ENCODE peak calls at places on chromosome 4, in five cellular contexts. U is H9, C is neuronal stem cell, O is mesenchymal stem cell, Y is trophoblast cell. I is an unnamed sample.
A peak's percentile ranks its signal among the peaks of the same experiment; 100 is the strongest.

GRCh38 chr4:31058656-31059055 is 338.5 kb downstream of the PCDH7 start:
- DNase-seq in U (no peak), O (no peak), Y (no peak), C (no peak), I (no peak)

GRCh38 chr4:145546556-145546955 is 64.9 kb downstream of the SMAD1 start:
- DNase-seq in U (no peak), O (peak; percentile 7), Y (no peak), C (no peak), I (no peak)

GRCh38 chr4:141283152-141283551 is 62.5 kb downstream of the ZNF330 start:
- DNase-seq in O (no peak), U (no peak), C (no peak), Y (no peak), I (no peak)

GRCh38 chr4:60897415-60897814 is 302.7 kb upstream of the ADGRL3 start:
- DNase-seq in C (no peak), Y (no peak), O (no peak), U (no peak), I (no peak)

GRCh38 chr4:57157611-57158137 is 47.5 kb upstream of the IGFBP7 start:
- DNase-seq in C (no peak), Y (no peak), O (no peak), U (no peak), I (no peak)

GRCh38 chr4:103008875-103009729 is 10.4 kb downstream of the SLC9B1 start:
- DNase-seq in C (peak; percentile 54), O (peak; percentile 78), U (no peak), Y (peak; percentile 86), I (no peak)

GRCh38 chr4:176539091-176539784 is 219.5 kb downstream of the SPCS3 start:
- DNase-seq in C (no peak), Y (no peak), O (no peak), U (no peak), I (no peak)

GRCh38 chr4:155376387-155377268 is at the start of gene MAP9:
- DNase-seq in Y (peak; percentile 79), C (peak; percentile 93), U (peak; percentile 99), O (peak; percentile 95), I (peak; percentile 87)

GRCh38 chr4:24328300-24328699 is 256.1 kb downstream of the DHX15 start:
- DNase-seq in U (no peak), C (peak; percentile 42), Y (no peak), O (no peak), I (no peak)

GRCh38 chr4:24328711-24329110 is 255.6 kb downstream of the DHX15 start:
- DNase-seq in U (no peak), Y (no peak), C (peak; percentile 65), O (no peak), I (no peak)

DNA sequence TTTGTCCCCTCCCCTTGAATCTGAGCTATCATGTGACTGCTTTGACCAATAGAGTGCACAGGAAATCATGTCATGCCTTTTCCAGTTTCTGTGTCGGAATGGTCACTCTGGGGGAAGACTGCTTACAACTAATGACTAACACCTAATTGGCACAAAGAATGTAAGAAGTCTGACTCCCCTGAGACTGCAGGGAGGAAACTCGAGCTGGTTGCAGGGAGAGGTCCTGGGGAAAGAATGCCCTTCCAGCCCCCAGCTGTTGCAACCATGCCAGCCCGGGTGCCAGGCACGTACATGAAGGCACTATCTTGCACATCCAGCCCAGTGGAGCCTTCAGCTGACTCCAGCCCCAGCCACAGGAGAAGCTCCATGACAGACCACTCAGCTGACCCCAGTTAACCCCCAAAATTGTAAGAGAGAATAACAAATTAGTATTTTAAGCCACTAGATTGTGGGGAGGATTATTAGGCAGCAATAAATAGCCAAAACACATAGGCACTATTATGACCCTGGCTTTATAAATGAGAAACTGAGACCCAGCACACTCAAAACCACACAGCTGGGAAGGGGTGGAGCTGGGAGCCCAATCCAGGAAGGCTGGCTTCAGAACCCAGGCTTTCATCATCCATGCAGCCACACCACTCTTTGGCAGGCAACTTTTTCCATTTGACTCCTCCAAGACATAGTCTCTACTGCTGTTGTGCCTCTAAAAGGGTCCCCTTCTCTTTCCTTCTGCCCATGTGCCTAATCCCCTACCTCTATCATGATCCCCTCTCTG is 254.0 kb downstream of the DHX15 start:
- DNase-seq in C (no peak), Y (peak; percentile 9), U (no peak), O (no peak), I (no peak)
- H3K4me2 ChIP-seq in C (no peak overlapping the region), Y (no peak overlapping the region), U (no peak overlapping the region), O (no peak overlapping the region), I (peak overlapping the region; percentile 14)

GRCh38 chr4:70721747-70722146 is at the start of gene RUFY3:
- DNase-seq in C (no peak), Y (no peak), U (no peak), O (peak; percentile 44), I (no peak)
- H4K91ac ChIP-seq in C (no peak within 1 kb of the TSS), Y (no peak within 1 kb of the TSS), U (no peak within 1 kb of the TSS), O (peak within 1 kb of the TSS; percentile 2), I (no peak within 1 kb of the TSS)

GRCh38 chr4:75494563-75494962 is 19.6 kb downstream of the RCHY1 start:
- DNase-seq in U (no peak), Y (peak; percentile 6), C (no peak), O (peak; percentile 85), I (no peak)
- H3K4me2 ChIP-seq in U (no peak overlapping the region), Y (no peak overlapping the region), C (no peak overlapping the region), O (no peak overlapping the region), I (no peak overlapping the region)

GRCh38 chr4:150207871-150208270 is 129.6 kb downstream of the DCLK2 start:
- DNase-seq in U (no peak), C (no peak), O (peak; percentile 61), Y (no peak), I (no peak)
- H4K91ac ChIP-seq in U (no peak overlapping the region), C (no peak overlapping the region), O (no peak overlapping the region), Y (no peak overlapping the region), I (no peak overlapping the region)

DNA sequence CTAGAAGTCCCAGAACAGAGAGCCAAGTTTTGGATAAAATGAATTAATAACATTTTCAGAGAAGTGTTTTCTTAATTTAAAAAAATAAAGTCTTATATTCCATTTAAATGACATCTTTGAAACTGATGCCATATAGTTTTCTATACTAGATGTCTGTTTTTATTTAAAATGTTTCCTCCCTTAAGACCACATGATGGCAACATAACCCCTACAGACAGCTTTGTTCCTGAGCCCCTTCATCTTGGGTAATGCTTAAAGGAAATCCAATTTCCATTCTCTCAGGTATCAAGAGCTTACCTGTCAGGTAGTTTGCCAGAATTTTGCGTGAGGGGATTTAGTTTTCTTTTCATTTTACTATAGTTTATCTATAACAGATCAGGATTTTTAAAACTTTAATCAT is 181.4 kb upstream of the UGT8 start:
- DNase-seq in O (no peak), U (no peak), Y (no peak), C (no peak), I (no peak)
- H3K4me2 ChIP-seq in O (no peak overlapping the region), U (no peak overlapping the region), Y (no peak overlapping the region), C (no peak overlapping the region), I (no peak overlapping the region)

GRCh38 chr4:655735-656151 is 18.3 kb downstream of the ATP5ME start:
- DNase-seq in C (no peak), Y (no peak), U (no peak), O (no peak), I (no peak)
- H4K91ac ChIP-seq in C (peak overlapping the region; percentile 85), Y (no peak overlapping the region), U (no peak overlapping the region), O (no peak overlapping the region), I (no peak overlapping the region)

I was measured in H1.